ENCODE peak calls at places on chromosomes 6 and 20, in four cellular contexts. J is uterus, V is right atrium auricular region, S is IMR-90. X is an unnamed sample.

GRCh38 chr20:12535316-12535715 is 473.5 kb upstream of the SPTLC3 start:
- DNase-seq in V (no peak), S (no peak), J (no peak), X (no peak)

GRCh38 chr6:24858154-24858801 is 59.6 kb upstream of the ARMH2 start:
- DNase-seq in J (no peak), S (no peak), V (no peak), X (no peak)

GRCh38 chr6:1609662-1610496 is at the start of gene FOXC1:
- DNase-seq in S (peak), V (peak), J (peak), X (peak)

GRCh38 chr20:5719861-5720401 is 30.3 kb upstream of the SHLD1 start:
- DNase-seq in V (no peak), J (no peak), S (peak), X (no peak)

GRCh38 chr6:29680904-29681303 is at the start of gene ZFP57:
- DNase-seq in V (no peak), J (no peak), S (no peak), X (no peak)

GRCh38 chr6:137496392-137496767 is 2.2 kb upstream of the OLIG3 start:
- DNase-seq in J (no peak), S (no peak), V (no peak), X (no peak)

GRCh38 chr20:10349118-10349517 is 84.9 kb downstream of the MKKS start:
- DNase-seq in V (no peak), S (no peak), J (no peak), X (no peak)

GRCh38 chr6:11961923-11962322 is 50.2 kb upstream of the HIVEP1 start:
- DNase-seq in J (no peak), S (no peak), V (no peak), X (no peak)

GRCh38 chr6:90911600-90911999 is 324.7 kb upstream of the MAP3K7 start:
- DNase-seq in S (no peak), V (no peak), J (no peak), X (no peak)

GRCh38 chr6:90917371-90917770 is 330.5 kb upstream of the MAP3K7 start:
- DNase-seq in S (no peak), V (no peak), J (no peak), X (no peak)

GRCh38 chr6:90915224-90915915 is 328.5 kb upstream of the MAP3K7 start:
- DNase-seq in J (no peak), V (no peak), S (no peak), X (no peak)

GRCh38 chr6:90918361-90918760 is 331.5 kb upstream of the MAP3K7 start:
- DNase-seq in V (no peak), S (no peak), J (no peak), X (no peak)

DNA sequence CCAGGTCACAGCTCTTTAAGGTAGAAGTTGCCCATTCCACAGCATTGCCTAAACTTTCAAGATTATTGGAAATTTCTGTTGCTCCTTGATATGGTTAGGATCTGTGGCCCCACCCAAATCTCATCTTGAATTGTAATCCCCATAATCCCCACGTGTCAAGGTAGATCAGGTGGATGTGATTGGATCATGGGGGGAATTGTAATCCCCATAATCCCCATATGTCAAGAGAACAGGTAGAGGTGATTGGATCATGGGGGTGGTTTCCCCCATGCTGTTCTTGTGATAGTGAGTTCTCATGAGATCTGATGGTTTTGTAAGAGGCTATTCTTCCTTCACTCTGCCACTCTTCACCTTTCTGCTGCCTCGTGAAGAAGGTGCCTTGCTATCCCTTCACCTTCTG is 327.4 kb upstream of the MAP3K7 start:
- DNase-seq in V (no peak), J (no peak), S (no peak), X (no peak)
- TF ChIP-seq CTCF in V (no peak), J (no peak), S (no peak), X (no peak)

GRCh38 chr20:24786096-24786495 is 163.0 kb upstream of the CST7 start:
- DNase-seq in S (no peak), J (no peak), V (no peak), X (no peak)
- H3K27ac ChIP-seq in S (no peak), J (no peak), V (no peak), X (no peak)

DNA sequence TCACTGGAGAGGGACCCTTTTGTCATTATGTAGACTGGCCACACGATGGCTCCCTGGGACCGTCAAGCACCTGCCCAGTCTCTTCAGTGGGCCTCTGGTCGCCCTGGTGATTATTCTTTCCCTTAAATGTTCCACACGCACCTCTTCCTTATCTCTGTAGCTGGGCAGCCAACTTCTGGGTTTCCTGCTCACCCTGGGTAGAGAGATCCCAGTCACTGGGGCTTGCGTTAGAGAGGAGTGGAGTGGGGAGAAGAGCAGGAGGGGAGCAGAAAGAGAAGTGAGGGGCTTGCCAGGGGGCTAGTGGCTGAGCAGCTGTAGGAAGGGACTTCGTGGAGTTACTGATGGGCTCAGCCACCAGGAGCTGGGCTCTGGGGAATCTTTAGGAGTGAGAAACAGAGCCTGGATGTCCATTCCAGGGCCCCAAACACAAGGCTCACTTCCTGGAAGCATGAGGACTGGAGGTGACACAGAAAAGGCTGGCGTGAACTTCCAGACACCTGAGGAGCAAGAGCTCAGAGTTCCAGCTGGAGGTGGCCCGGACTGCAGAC is 150.1 kb downstream of the DHX35 start:
- DNase-seq in S (peak), J (peak), V (no peak), X (peak)
- TF ChIP-seq CTCF in S (peak), J (peak), V (peak), X (peak)

DNA sequence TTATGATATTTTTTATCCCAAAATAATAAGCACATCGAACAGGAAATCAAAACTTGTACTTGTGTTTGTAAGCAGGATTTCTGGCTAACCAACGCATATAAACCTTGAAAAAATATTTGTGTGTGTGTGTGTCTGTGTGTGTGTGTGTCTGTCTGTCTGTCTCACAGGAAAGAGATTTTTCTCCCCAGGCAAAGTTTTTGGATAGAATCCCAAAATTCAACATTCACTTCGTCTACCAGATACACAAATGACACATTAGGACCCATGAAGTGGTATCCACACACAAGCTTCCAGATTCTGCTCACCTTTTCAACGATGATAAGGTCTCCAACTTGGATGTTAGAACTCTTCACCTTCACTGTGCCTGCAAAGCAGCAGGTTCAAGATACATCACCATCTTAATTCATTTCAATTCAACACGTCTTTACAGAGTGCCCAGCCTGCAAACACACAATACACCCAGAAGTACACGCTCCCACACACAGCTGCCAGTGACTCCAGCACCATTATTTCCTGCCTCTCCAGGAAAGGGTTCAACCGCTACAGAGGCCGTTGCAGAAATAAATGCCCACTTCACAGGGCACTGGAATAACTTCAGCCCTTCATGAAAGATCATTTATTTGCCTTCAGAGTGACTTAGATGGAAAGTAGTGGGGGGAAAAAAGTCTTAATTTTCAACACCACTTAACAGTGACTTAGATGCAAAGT is 70.9 kb downstream of the ATP9A start:
- DNase-seq in J (no peak), S (peak), V (no peak), X (no peak)
- H3K27ac ChIP-seq in J (no peak), S (peak), V (no peak), X (no peak)

X was measured in heart right ventricle.